ENCODE peak calls at places on chromosomes 16 and 17, in four cellular contexts. X is NB4; W is CD8-positive, alpha-beta T cell; C is heart left ventricle. N is an unnamed sample.

GRCh38 chr16:47848481-47849109 is 307.2 kb downstream of the ABCC12 start:
- DNase-seq in X (no peak), W (no peak), C (no peak), N (no peak)

GRCh38 chr16:50610331-50611262 is 62.4 kb downstream of the NKD1 start:
- DNase-seq in X (no peak), W (no peak), C (no peak), N (no peak)

GRCh38 chr17:77558846-77559626 is 399.5 kb upstream of the TNRC6C start:
- DNase-seq in X (no peak), W (no peak), C (no peak), N (no peak)

GRCh38 chr16:1993731-1994131 is 4.0 kb downstream of the SYNGR3 start:
- DNase-seq in X (no peak), W (no peak), C (no peak), N (no peak)

GRCh38 chr16:25298165-25298872 is 40.7 kb upstream of the ZKSCAN2 start:
- DNase-seq in X (no peak), W (no peak), C (no peak), N (no peak)

GRCh38 chr16:5016967-5017677 is 16.6 kb downstream of the NAGPA start:
- DNase-seq in X (peak), W (no peak), C (no peak), N (no peak)

GRCh38 chr16:85426806-85427205 is 186.3 kb upstream of the GSE1 start:
- DNase-seq in X (no peak), W (no peak), C (no peak), N (no peak)

GRCh38 chr17:79947351-79948031 is 88.2 kb downstream of the TBC1D16 start:
- DNase-seq in X (peak), W (no peak), C (peak), N (no peak)

GRCh38 chr16:84003001-84003400 is 35.0 kb downstream of the NECAB2 start:
- DNase-seq in X (no peak), W (no peak), C (no peak), N (no peak)

GRCh38 chr17:43449470-43450202 is 34.1 kb upstream of the DHX8 start:
- DNase-seq in X (no peak), W (no peak), C (no peak), N (no peak)

GRCh38 chr17:17313350-17313991 is 10.3 kb downstream of the NT5M start:
- DNase-seq in X (peak), W (peak), C (no peak), N (peak)

DNA sequence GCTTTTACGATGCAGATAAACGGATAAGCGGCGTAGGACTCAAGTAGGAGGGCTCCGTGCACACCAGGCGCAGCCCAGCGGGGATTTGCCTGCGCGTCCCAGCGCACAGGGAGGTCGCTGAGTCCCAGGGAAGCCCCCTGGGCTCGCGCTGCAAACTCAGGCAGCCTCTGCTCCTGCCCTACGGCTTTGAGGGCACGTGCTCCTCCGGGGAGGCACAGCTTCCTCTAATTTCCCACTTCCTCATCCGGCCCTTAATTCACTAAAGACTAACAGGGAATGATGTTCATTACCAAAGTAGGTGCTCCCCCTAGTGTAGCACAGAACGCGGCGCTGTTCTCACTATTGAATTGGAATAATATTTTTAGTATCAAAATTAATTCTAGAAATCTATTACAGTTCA is 825.4 kb downstream of the KCNJ18 start:
- DNase-seq in X (peak), W (no peak), C (no peak), N (no peak)
- TF ChIP-seq CTCF in X (peak), W (no peak), C (no peak), N (no peak)

GRCh38 chr17:5111402-5112204 is at the start of gene ZNF232:
- DNase-seq in X (peak), W (peak), C (peak), N (peak)
- TF ChIP-seq CTCF in X (no peak), W (no peak), C (no peak), N (no peak)

GRCh38 chr16:15976929-15977637 is 27.7 kb downstream of the ABCC1 start:
- DNase-seq in X (no peak), W (no peak), C (no peak), N (no peak)
- TF ChIP-seq CTCF in X (no peak), W (no peak), C (no peak), N (no peak)

GRCh38 chr17:81188491-81188840 is 22.4 kb upstream of the AATK start:
- DNase-seq in X (no peak), W (no peak), C (no peak), N (no peak)

GRCh38 chr17:81189016-81189415 is 23.0 kb upstream of the AATK start:
- DNase-seq in X (no peak), W (no peak), C (no peak), N (no peak)

GRCh38 chr17:81190591-81190990 is 24.6 kb upstream of the AATK start:
- DNase-seq in X (no peak), W (no peak), C (no peak), N (no peak)

GRCh38 chr17:81191116-81191515 is 25.1 kb upstream of the AATK start:
- DNase-seq in X (no peak), W (no peak), C (no peak), N (no peak)

DNA sequence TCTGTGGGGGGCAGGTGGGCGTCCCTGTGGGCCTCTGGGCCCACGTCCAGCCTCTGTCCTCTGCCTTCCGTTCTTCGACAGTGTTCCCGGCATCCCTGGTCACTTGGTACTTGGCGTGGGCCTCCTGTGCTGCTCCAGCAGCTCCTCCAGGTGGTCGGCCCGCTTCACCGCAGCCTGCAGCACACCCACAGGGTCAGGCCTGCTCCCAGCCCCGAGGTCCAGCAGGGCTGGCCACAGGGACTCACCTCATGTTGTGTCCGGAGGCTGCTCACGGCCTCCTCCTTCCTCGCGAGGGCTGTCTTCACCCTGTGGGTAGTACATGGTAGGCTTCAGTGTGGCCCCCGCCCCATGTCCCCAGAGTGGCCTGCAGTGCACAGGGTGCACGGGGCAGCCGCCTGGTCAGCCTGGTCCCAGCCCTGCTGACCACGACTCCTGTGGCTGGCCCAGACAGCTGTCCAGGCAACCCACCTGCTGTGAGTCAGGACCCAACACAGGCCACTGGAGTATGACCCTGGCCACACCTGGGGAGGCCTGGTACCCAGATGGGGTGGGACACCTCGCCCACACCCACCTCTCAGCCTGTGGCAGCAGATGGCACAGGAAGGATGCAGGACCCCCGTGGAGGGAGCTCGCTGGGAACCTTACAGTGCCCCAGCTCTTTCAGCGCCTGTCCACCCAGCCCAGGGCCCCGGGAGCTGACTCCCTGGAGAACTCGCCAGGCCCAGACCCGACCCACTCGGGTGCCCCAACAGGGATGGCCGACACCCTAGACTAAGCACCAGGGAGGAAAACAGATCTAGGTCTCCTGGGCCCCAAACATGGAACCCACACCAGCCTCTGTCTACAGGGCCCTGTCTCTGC is 23.9 kb upstream of the AATK start:
- DNase-seq in X (no peak), W (no peak), C (no peak), N (no peak)
- TF ChIP-seq CTCF in X (no peak), W (no peak), C (no peak), N (no peak)